ENCODE peak calls at places on chromosomes 16 and 17, in five cellular contexts. One of them, this sample, is unnamed.

GRCh38 chr17:21019976-21020575 is 22.7 kb downstream of the USP22 start:
- DNase-seq in K562: no peak
- DNase-seq in HCT116: no peak
- DNase-seq in GM12878: no peak
- DNase-seq in H1: no peak
- DNase-seq in this sample: no peak

GRCh38 chr17:77466596-77467223 is 325.9 kb downstream of the SEC14L1 start:
- DNase-seq in K562: no peak
- DNase-seq in HCT116: no peak
- DNase-seq in H1: no peak
- DNase-seq in GM12878: no peak
- DNase-seq in this sample: no peak

GRCh38 chr16:49674990-49675389 is 180.9 kb downstream of the ZNF423 start:
- DNase-seq in H1: no peak
- DNase-seq in GM12878: no peak
- DNase-seq in HCT116: no peak
- DNase-seq in K562: no peak
- DNase-seq in this sample: no peak

GRCh38 chr17:45907720-45908395 is 13.5 kb downstream of the MAPT start:
- DNase-seq in GM12878: no peak
- DNase-seq in H1: no peak
- DNase-seq in K562: no peak
- DNase-seq in HCT116: no peak
- DNase-seq in this sample: no peak

GRCh38 chr16:4358236-4358635 is 7.1 kb upstream of the PAM16 start:
- DNase-seq in HCT116: no peak
- DNase-seq in GM12878: no peak
- DNase-seq in K562: no peak
- DNase-seq in H1: no peak
- DNase-seq in this sample: no peak

GRCh38 chr17:36899250-36900129 is 37.8 kb upstream of the LHX1 start:
- DNase-seq in HCT116: no peak
- DNase-seq in K562: no peak
- DNase-seq in H1: no peak
- DNase-seq in GM12878: no peak
- DNase-seq in this sample: no peak

GRCh38 chr16:10949424-10949970 is 5.1 kb downstream of the CLEC16A start:
- DNase-seq in HCT116: no peak
- DNase-seq in GM12878: peak
- DNase-seq in K562: no peak
- DNase-seq in H1: peak
- DNase-seq in this sample: no peak

GRCh38 chr16:87628940-87629339 is 26.6 kb downstream of the JPH3 start:
- DNase-seq in K562: no peak
- DNase-seq in GM12878: no peak
- DNase-seq in H1: no peak
- DNase-seq in HCT116: no peak
- DNase-seq in this sample: no peak

GRCh38 chr16:55248058-55248457 is 75.9 kb upstream of the IRX6 start:
- DNase-seq in K562: no peak
- DNase-seq in GM12878: no peak
- DNase-seq in HCT116: no peak
- DNase-seq in H1: no peak
- DNase-seq in this sample: no peak

GRCh38 chr17:3575506-3575905 is 17.9 kb upstream of the TRPV3 start:
- DNase-seq in K562: no peak
- DNase-seq in GM12878: no peak
- DNase-seq in H1: no peak
- DNase-seq in HCT116: no peak
- DNase-seq in this sample: no peak

GRCh38 chr17:82937411-82938371 is 97.9 kb upstream of the ZNF750 start:
- DNase-seq in H1: no peak
- DNase-seq in GM12878: no peak
- DNase-seq in K562: no peak
- DNase-seq in HCT116: no peak
- DNase-seq in this sample: no peak
- TF ChIP-seq ATF3 in H1: no peak
- TF ChIP-seq ATF3 in GM12878: no peak
- TF ChIP-seq ATF3 in K562: no peak
- TF ChIP-seq ATF3 in HCT116: no peak
- TF ChIP-seq ATF3 in this sample: no peak

GRCh38 chr17:29625037-29625750 is 2.5 kb upstream of the CORO6 start:
- DNase-seq in H1: no peak
- DNase-seq in HCT116: peak
- DNase-seq in GM12878: no peak
- DNase-seq in K562: no peak
- DNase-seq in this sample: no peak
- TF ChIP-seq SIN3A in H1: no peak
- TF ChIP-seq SIN3A in HCT116: no peak
- TF ChIP-seq SIN3A in GM12878: no peak
- TF ChIP-seq SIN3A in K562: no peak
- TF ChIP-seq SIN3A in this sample: no peak

GRCh38 chr17:39596543-39597267 is 11.0 kb downstream of the NEUROD2 start:
- DNase-seq in H1: peak
- DNase-seq in HCT116: no peak
- DNase-seq in K562: no peak
- DNase-seq in GM12878: no peak
- DNase-seq in this sample: no peak
- TF ChIP-seq ATF3 in H1: no peak
- TF ChIP-seq ATF3 in HCT116: no peak
- TF ChIP-seq ATF3 in K562: no peak
- TF ChIP-seq ATF3 in GM12878: no peak
- TF ChIP-seq ATF3 in this sample: no peak

DNA sequence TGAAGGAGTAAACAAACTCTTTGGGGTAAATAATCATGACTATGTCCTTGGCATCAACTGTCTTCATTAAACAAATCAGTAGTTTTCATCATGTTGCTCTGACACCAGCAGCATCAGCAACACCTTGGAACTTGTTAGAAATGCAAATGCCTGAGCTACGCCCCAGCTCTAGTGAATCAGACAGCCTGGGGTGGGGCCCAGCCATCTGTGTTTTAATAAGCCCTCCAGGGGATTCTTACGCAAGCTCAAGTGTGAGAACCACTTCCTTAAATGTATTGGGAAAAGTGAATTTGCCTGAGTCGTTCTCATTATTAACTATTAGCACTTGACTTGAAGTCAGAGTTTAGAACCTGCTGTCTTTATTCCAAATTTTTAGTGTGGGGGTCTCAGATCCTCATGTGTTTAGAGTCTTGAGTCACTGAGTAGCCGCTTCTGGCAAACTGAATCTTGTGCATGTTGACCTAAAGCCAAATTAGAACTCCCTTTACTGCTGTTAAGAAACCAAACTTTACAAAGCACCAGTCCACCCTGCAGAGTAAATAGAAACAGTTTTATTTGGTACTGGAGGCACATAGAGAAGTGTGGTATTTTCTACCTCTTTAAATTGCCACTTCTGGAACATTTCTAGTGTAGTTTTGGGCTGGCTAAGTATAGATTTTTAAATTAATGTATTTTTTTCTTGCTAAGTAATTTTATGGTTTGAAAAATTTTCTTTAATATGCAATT is 137.4 kb upstream of the COX10 start:
- DNase-seq in H1: no peak
- DNase-seq in GM12878: no peak
- DNase-seq in HCT116: no peak
- DNase-seq in K562: no peak
- DNase-seq in this sample: no peak
- TF ChIP-seq SIN3A in H1: no peak
- TF ChIP-seq SIN3A in GM12878: no peak
- TF ChIP-seq SIN3A in HCT116: no peak
- TF ChIP-seq SIN3A in K562: no peak
- TF ChIP-seq SIN3A in this sample: no peak

DNA sequence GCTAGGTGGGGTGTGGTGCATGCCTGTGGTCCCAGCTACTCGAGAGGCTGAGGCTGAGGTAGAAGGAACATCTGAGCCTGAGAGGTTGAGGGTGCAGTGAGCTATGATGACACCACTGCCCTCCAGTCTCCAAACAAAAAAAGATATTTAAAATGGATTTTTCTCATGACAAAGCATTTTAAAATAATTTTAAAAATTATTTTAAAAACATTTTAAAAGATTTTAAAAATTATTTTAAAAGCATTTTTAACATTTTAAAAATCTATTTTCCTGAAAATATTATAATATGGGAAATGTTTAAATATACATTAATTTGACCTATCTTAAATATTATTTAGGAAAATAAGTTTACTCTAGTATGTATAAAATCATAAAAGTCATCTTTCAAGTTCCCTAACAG is 26.8 kb downstream of the MED13 start:
- DNase-seq in H1: no peak
- DNase-seq in GM12878: no peak
- DNase-seq in K562: no peak
- DNase-seq in HCT116: no peak
- DNase-seq in this sample: no peak
- TF ChIP-seq ATF3 in H1: no peak
- TF ChIP-seq ATF3 in GM12878: no peak
- TF ChIP-seq ATF3 in K562: no peak
- TF ChIP-seq ATF3 in HCT116: no peak
- TF ChIP-seq ATF3 in this sample: no peak

This sample was measured in HepG2.